ENCODE peak calls at places on chromosome 22, in four cellular contexts. A is NB4, Y is activated T-cell treated with anti-CD3 and anti-CD28 coated beads for 1 hour, V is memory B cell. N is an unnamed sample.

GRCh38 chr22:45208993-45209838 is 31.5 kb downstream of the KIAA0930 start:
- DNase-seq in A (peak), Y (peak), V (no peak), N (peak)

GRCh38 chr22:32080904-32081303 is 37.8 kb downstream of the SLC5A1 start:
- DNase-seq in A (peak), Y (peak), V (no peak), N (peak)

GRCh38 chr22:33656808-33657628 is 263.3 kb downstream of the LARGE1 start:
- DNase-seq in A (no peak), Y (no peak), V (no peak), N (no peak)

GRCh38 chr22:50526849-50527801 is 1.7 kb upstream of the SCO2 start:
- DNase-seq in A (peak), Y (no peak), V (no peak), N (no peak)

GRCh38 chr22:49008682-49009235 is 818.9 kb downstream of the BRD1 start:
- DNase-seq in A (no peak), Y (no peak), V (no peak), N (no peak)

GRCh38 chr22:42553475-42554361 is at the start of gene SERHL2:
- DNase-seq in A (peak), Y (peak), V (peak), N (peak)

GRCh38 chr22:35509960-35510359 is 30.7 kb upstream of the RASD2 start:
- DNase-seq in A (no peak), Y (no peak), V (no peak), N (no peak)

GRCh38 chr22:49056301-49056700 is 771.4 kb downstream of the BRD1 start:
- DNase-seq in A (no peak), Y (no peak), V (no peak), N (no peak)

GRCh38 chr22:46362221-46362933 is 26.9 kb downstream of the TRMU start:
- DNase-seq in A (no peak), Y (no peak), V (no peak), N (no peak)

GRCh38 chr22:45157907-45158306 is 5.8 kb upstream of the NUP50 start:
- DNase-seq in A (no peak), Y (no peak), V (no peak), N (no peak)

GRCh38 chr22:24848559-24849168 is 42.7 kb downstream of the SGSM1 start:
- DNase-seq in A (no peak), Y (no peak), V (no peak), N (no peak)

GRCh38 chr22:26669060-26669481 is 11.7 kb downstream of the MIAT start:
- DNase-seq in A (peak), Y (no peak), V (no peak), N (peak)

GRCh38 chr22:50697667-50698506 is 25.3 kb downstream of the SHANK3 start:
- DNase-seq in A (no peak), Y (no peak), V (no peak), N (no peak)

GRCh38 chr22:48268771-48269552 is 1506.5 kb downstream of the TBC1D22A start:
- DNase-seq in A (no peak), Y (no peak), V (no peak), N (no peak)

GRCh38 chr22:46864314-46865051 is 102.0 kb downstream of the TBC1D22A start:
- DNase-seq in A (no peak), Y (no peak), V (no peak), N (no peak)

GRCh38 chr22:49324527-49325491 is 502.9 kb downstream of the BRD1 start:
- DNase-seq in A (peak), Y (no peak), V (no peak), N (no peak)

GRCh38 chr22:20469110-20469855 is 26.3 kb downstream of the KLHL22 start:
- DNase-seq in A (no peak), Y (no peak), V (no peak), N (no peak)

GRCh38 chr22:20548806-20549205 is 41.4 kb downstream of the MED15 start:
- DNase-seq in A (no peak), Y (no peak), V (no peak), N (no peak)

GRCh38 chr22:27990879-27991278 is 71.8 kb upstream of the PITPNB start:
- DNase-seq in A (peak), Y (no peak), V (no peak), N (peak)

GRCh38 chr22:32564170-32565001 is 89.8 kb downstream of the FBXO7 start:
- DNase-seq in A (no peak), Y (no peak), V (no peak), N (no peak)

GRCh38 chr22:46936378-46936916 is 174.0 kb downstream of the TBC1D22A start:
- DNase-seq in A (no peak), Y (no peak), V (no peak), N (no peak)

GRCh38 chr22:36435516-36436415 is 45.7 kb downstream of the TXN2 start:
- DNase-seq in A (no peak), Y (peak), V (peak), N (no peak)

GRCh38 chr22:42091446-42091764 is 833 bp upstream of the NDUFA6 start:
- DNase-seq in A (no peak), Y (no peak), V (no peak), N (no peak)

N was measured in HCEC 1CT.